ENCODE peak calls at places on chromosomes 13 and 19, in ten cellular contexts. One of them, this sample, is unnamed.
A peak's percentile ranks its signal among the peaks of the same experiment; 100 is the strongest.

GRCh38 chr19:45601115-45601514 is 897 bp downstream of the GPR4 start:
- DNase-seq in Calu3: no peak
- DNase-seq in RWPE1: no peak
- DNase-seq in OCI-LY7: no peak
- DNase-seq in endodermal cell: no peak
- DNase-seq in epithelial cell of esophagus: no peak
- DNase-seq in B cell: no peak
- DNase-seq in BJ: no peak
- DNase-seq in endothelial cell: peak; percentile 36
- DNase-seq in bronchial epithelial cell: no peak
- DNase-seq in this sample: no peak

GRCh38 chr19:29119582-29119981 is 93.4 kb downstream of the UQCRFS1 start:
- DNase-seq in bronchial epithelial cell: no peak
- DNase-seq in endodermal cell: peak; percentile 80
- DNase-seq in B cell: no peak
- DNase-seq in RWPE1: no peak
- DNase-seq in OCI-LY7: no peak
- DNase-seq in Calu3: peak; percentile 43
- DNase-seq in epithelial cell of esophagus: no peak
- DNase-seq in endothelial cell: peak; percentile 56
- DNase-seq in BJ: no peak
- DNase-seq in this sample: no peak

GRCh38 chr19:7360393-7360984 is 11.8 kb downstream of the ARHGEF18 start:
- DNase-seq in Calu3: no peak
- DNase-seq in BJ: no peak
- DNase-seq in endothelial cell: no peak
- DNase-seq in OCI-LY7: no peak
- DNase-seq in bronchial epithelial cell: no peak
- DNase-seq in RWPE1: no peak
- DNase-seq in endodermal cell: no peak
- DNase-seq in B cell: no peak
- DNase-seq in epithelial cell of esophagus: no peak
- DNase-seq in this sample: no peak

GRCh38 chr19:39941615-39942507 is 7.4 kb upstream of the FCGBP start:
- DNase-seq in endothelial cell: no peak
- DNase-seq in BJ: no peak
- DNase-seq in B cell: peak; percentile 79
- DNase-seq in bronchial epithelial cell: peak; percentile 33
- DNase-seq in OCI-LY7: peak; percentile 81
- DNase-seq in endodermal cell: no peak
- DNase-seq in epithelial cell of esophagus: peak; percentile 39
- DNase-seq in RWPE1: no peak
- DNase-seq in Calu3: peak; percentile 74
- DNase-seq in this sample: peak; percentile 64

GRCh38 chr13:27624071-27624470 is 2.4 kb downstream of the POLR1D start:
- DNase-seq in epithelial cell of esophagus: no peak
- DNase-seq in B cell: no peak
- DNase-seq in bronchial epithelial cell: no peak
- DNase-seq in RWPE1: no peak
- DNase-seq in BJ: no peak
- DNase-seq in endodermal cell: no peak
- DNase-seq in endothelial cell: no peak
- DNase-seq in OCI-LY7: no peak
- DNase-seq in Calu3: no peak
- DNase-seq in this sample: no peak

GRCh38 chr19:50255115-50255514 is 51.7 kb downstream of the MYH14 start:
- DNase-seq in Calu3: no peak
- DNase-seq in bronchial epithelial cell: no peak
- DNase-seq in endothelial cell: no peak
- DNase-seq in endodermal cell: peak; percentile 62
- DNase-seq in BJ: no peak
- DNase-seq in OCI-LY7: peak; percentile 26
- DNase-seq in RWPE1: no peak
- DNase-seq in epithelial cell of esophagus: no peak
- DNase-seq in B cell: no peak
- DNase-seq in this sample: no peak

GRCh38 chr19:48970139-48970766 is 5.1 kb downstream of the FTL start:
- DNase-seq in Calu3: no peak
- DNase-seq in endothelial cell: no peak
- DNase-seq in B cell: no peak
- DNase-seq in bronchial epithelial cell: no peak
- DNase-seq in OCI-LY7: no peak
- DNase-seq in epithelial cell of esophagus: no peak
- DNase-seq in endodermal cell: no peak
- DNase-seq in RWPE1: no peak
- DNase-seq in BJ: no peak
- DNase-seq in this sample: no peak

GRCh38 chr19:48798937-48799336 is 11.9 kb downstream of the BCAT2 start:
- DNase-seq in Calu3: no peak
- DNase-seq in epithelial cell of esophagus: peak; percentile 24
- DNase-seq in BJ: no peak
- DNase-seq in bronchial epithelial cell: peak; percentile 26
- DNase-seq in endodermal cell: peak; percentile 86
- DNase-seq in RWPE1: no peak
- DNase-seq in OCI-LY7: no peak
- DNase-seq in endothelial cell: no peak
- DNase-seq in B cell: no peak
- DNase-seq in this sample: peak; percentile 28

GRCh38 chr13:74573654-74574053 is 439.4 kb upstream of the KLF12 start:
- DNase-seq in bronchial epithelial cell: no peak
- DNase-seq in epithelial cell of esophagus: no peak
- DNase-seq in OCI-LY7: no peak
- DNase-seq in RWPE1: no peak
- DNase-seq in endodermal cell: peak; percentile 82
- DNase-seq in Calu3: no peak
- DNase-seq in endothelial cell: peak; percentile 67
- DNase-seq in B cell: no peak
- DNase-seq in BJ: no peak
- DNase-seq in this sample: no peak

GRCh38 chr13:34277971-34278370 is 460.0 kb downstream of the RFC3 start:
- DNase-seq in OCI-LY7: no peak
- DNase-seq in endothelial cell: no peak
- DNase-seq in Calu3: no peak
- DNase-seq in bronchial epithelial cell: no peak
- DNase-seq in B cell: no peak
- DNase-seq in BJ: no peak
- DNase-seq in RWPE1: no peak
- DNase-seq in epithelial cell of esophagus: no peak
- DNase-seq in endodermal cell: no peak
- DNase-seq in this sample: no peak

GRCh38 chr19:10858204-10858828 is 10.1 kb downstream of the C19orf38 start:
- DNase-seq in endodermal cell: peak; percentile 69
- DNase-seq in RWPE1: no peak
- DNase-seq in epithelial cell of esophagus: no peak
- DNase-seq in B cell: no peak
- DNase-seq in endothelial cell: peak; percentile 60
- DNase-seq in Calu3: no peak
- DNase-seq in bronchial epithelial cell: no peak
- DNase-seq in BJ: no peak
- DNase-seq in OCI-LY7: peak; percentile 73
- DNase-seq in this sample: peak; percentile 61

GRCh38 chr13:39463611-39464010 is 139.4 kb downstream of the LHFPL6 start:
- DNase-seq in bronchial epithelial cell: peak; percentile 70
- DNase-seq in BJ: no peak
- DNase-seq in endodermal cell: no peak
- DNase-seq in Calu3: no peak
- DNase-seq in OCI-LY7: no peak
- DNase-seq in endothelial cell: no peak
- DNase-seq in B cell: no peak
- DNase-seq in RWPE1: no peak
- DNase-seq in epithelial cell of esophagus: no peak
- DNase-seq in this sample: no peak
- TF ChIP-seq CTCF in bronchial epithelial cell: no peak
- TF ChIP-seq CTCF in BJ: no peak
- TF ChIP-seq CTCF in endodermal cell: no peak
- TF ChIP-seq CTCF in Calu3: no peak
- TF ChIP-seq CTCF in OCI-LY7: no peak
- TF ChIP-seq CTCF in endothelial cell: no peak
- TF ChIP-seq CTCF in B cell: no peak
- TF ChIP-seq CTCF in RWPE1: no peak
- TF ChIP-seq CTCF in epithelial cell of esophagus: no peak
- TF ChIP-seq CTCF in this sample: no peak

GRCh38 chr13:45419945-45420344 is 1.8 kb upstream of the SLC25A30 start:
- DNase-seq in OCI-LY7: no peak
- DNase-seq in endodermal cell: no peak
- DNase-seq in endothelial cell: no peak
- DNase-seq in Calu3: no peak
- DNase-seq in epithelial cell of esophagus: no peak
- DNase-seq in B cell: no peak
- DNase-seq in bronchial epithelial cell: no peak
- DNase-seq in BJ: no peak
- DNase-seq in RWPE1: no peak
- DNase-seq in this sample: no peak

GRCh38 chr13:45416521-45417125 is 1.6 kb downstream of the SLC25A30 start:
- DNase-seq in endothelial cell: no peak
- DNase-seq in bronchial epithelial cell: no peak
- DNase-seq in Calu3: no peak
- DNase-seq in RWPE1: no peak
- DNase-seq in BJ: no peak
- DNase-seq in epithelial cell of esophagus: no peak
- DNase-seq in B cell: no peak
- DNase-seq in OCI-LY7: no peak
- DNase-seq in endodermal cell: no peak
- DNase-seq in this sample: no peak

GRCh38 chr13:45413826-45414312 is 4.3 kb downstream of the SLC25A30 start:
- DNase-seq in OCI-LY7: no peak
- DNase-seq in endodermal cell: no peak
- DNase-seq in B cell: no peak
- DNase-seq in bronchial epithelial cell: peak; percentile 26
- DNase-seq in Calu3: no peak
- DNase-seq in BJ: no peak
- DNase-seq in RWPE1: no peak
- DNase-seq in epithelial cell of esophagus: no peak
- DNase-seq in endothelial cell: no peak
- DNase-seq in this sample: no peak

GRCh38 chr13:45415112-45415511 is 3.1 kb downstream of the SLC25A30 start:
- DNase-seq in bronchial epithelial cell: no peak
- DNase-seq in epithelial cell of esophagus: no peak
- DNase-seq in Calu3: no peak
- DNase-seq in B cell: no peak
- DNase-seq in BJ: no peak
- DNase-seq in endodermal cell: no peak
- DNase-seq in OCI-LY7: no peak
- DNase-seq in endothelial cell: no peak
- DNase-seq in RWPE1: no peak
- DNase-seq in this sample: no peak

GRCh38 chr13:45417790-45418534 is at the start of gene SLC25A30:
- DNase-seq in endothelial cell: peak; percentile 91
- DNase-seq in OCI-LY7: peak; percentile 32
- DNase-seq in B cell: peak; percentile 91
- DNase-seq in RWPE1: peak; percentile 79
- DNase-seq in epithelial cell of esophagus: peak; percentile 92
- DNase-seq in bronchial epithelial cell: peak; percentile 72
- DNase-seq in endodermal cell: peak; percentile 98
- DNase-seq in BJ: peak; percentile 47
- DNase-seq in Calu3: peak; percentile 90
- DNase-seq in this sample: peak; percentile 91
- TF ChIP-seq CTCF in endothelial cell: no peak
- TF ChIP-seq CTCF in OCI-LY7: no peak
- TF ChIP-seq CTCF in B cell: no peak
- TF ChIP-seq CTCF in RWPE1: no peak
- TF ChIP-seq CTCF in epithelial cell of esophagus: no peak
- TF ChIP-seq CTCF in bronchial epithelial cell: no peak
- TF ChIP-seq CTCF in endodermal cell: no peak
- TF ChIP-seq CTCF in BJ: no peak
- TF ChIP-seq CTCF in Calu3: no peak
- TF ChIP-seq CTCF in this sample: no peak

GRCh38 chr13:92743992-92744391 is 482.6 kb upstream of the GPC6 start:
- DNase-seq in endodermal cell: no peak
- DNase-seq in endothelial cell: no peak
- DNase-seq in RWPE1: no peak
- DNase-seq in OCI-LY7: no peak
- DNase-seq in Calu3: no peak
- DNase-seq in B cell: no peak
- DNase-seq in epithelial cell of esophagus: no peak
- DNase-seq in bronchial epithelial cell: no peak
- DNase-seq in BJ: no peak
- DNase-seq in this sample: no peak
- TF ChIP-seq CTCF in endodermal cell: no peak
- TF ChIP-seq CTCF in endothelial cell: no peak
- TF ChIP-seq CTCF in RWPE1: no peak
- TF ChIP-seq CTCF in OCI-LY7: no peak
- TF ChIP-seq CTCF in Calu3: no peak
- TF ChIP-seq CTCF in B cell: no peak
- TF ChIP-seq CTCF in epithelial cell of esophagus: no peak
- TF ChIP-seq CTCF in bronchial epithelial cell: no peak
- TF ChIP-seq CTCF in BJ: no peak
- TF ChIP-seq CTCF in this sample: no peak

GRCh38 chr13:60755380-60756163 is 358.6 kb downstream of the TDRD3 start:
- DNase-seq in BJ: no peak
- DNase-seq in bronchial epithelial cell: peak; percentile 64
- DNase-seq in epithelial cell of esophagus: peak; percentile 56
- DNase-seq in OCI-LY7: no peak
- DNase-seq in RWPE1: no peak
- DNase-seq in endothelial cell: peak; percentile 44
- DNase-seq in B cell: no peak
- DNase-seq in Calu3: no peak
- DNase-seq in endodermal cell: peak; percentile 68
- DNase-seq in this sample: no peak
- TF ChIP-seq CTCF in BJ: no peak
- TF ChIP-seq CTCF in bronchial epithelial cell: peak; percentile 57
- TF ChIP-seq CTCF in epithelial cell of esophagus: peak; percentile 56
- TF ChIP-seq CTCF in OCI-LY7: no peak
- TF ChIP-seq CTCF in RWPE1: no peak
- TF ChIP-seq CTCF in endothelial cell: no peak
- TF ChIP-seq CTCF in B cell: no peak
- TF ChIP-seq CTCF in Calu3: no peak
- TF ChIP-seq CTCF in endodermal cell: peak; percentile 68
- TF ChIP-seq CTCF in this sample: no peak